ENCODE peak calls at places on chromosome 13, in five cellular contexts. Y is HEK293T, T is H1, L is GM12878, D is HepG2. O is an unnamed sample.

GRCh38 chr13:24626449-24626848 is 53.8 kb upstream of the ATP12A start:
- DNase-seq in Y (no peak), T (no peak), L (no peak), D (no peak), O (no peak)

GRCh38 chr13:43786472-43786765 is 353 bp downstream of the ENOX1 start:
- DNase-seq in Y (no peak), T (no peak), L (no peak), D (no peak), O (no peak)

GRCh38 chr13:66312312-66313087 is 917.6 kb downstream of the PCDH9 start:
- DNase-seq in Y (no peak), T (no peak), L (no peak), D (peak), O (no peak)

GRCh38 chr13:73200432-73200831 is 141.6 kb downstream of the KLF5 start:
- DNase-seq in Y (no peak), T (no peak), L (no peak), D (no peak), O (no peak)

GRCh38 chr13:99687728-99688397 is 186.6 kb downstream of the TM9SF2 start:
- DNase-seq in Y (no peak), T (peak), L (no peak), D (no peak), O (peak)

GRCh38 chr13:105597573-105597972 is 937.9 kb downstream of the EFNB2 start:
- DNase-seq in Y (no peak), T (no peak), L (no peak), D (no peak), O (no peak)

GRCh38 chr13:88345171-88345847 is 674.1 kb downstream of the SLITRK5 start:
- DNase-seq in Y (no peak), T (no peak), L (no peak), D (no peak), O (no peak)

GRCh38 chr13:22801402-22802003 is 379.3 kb upstream of the SGCG start:
- DNase-seq in Y (no peak), T (no peak), L (no peak), D (peak), O (no peak)

GRCh38 chr13:28333204-28333900 is 161.6 kb downstream of the FLT1 start:
- DNase-seq in Y (no peak), T (no peak), L (no peak), D (no peak), O (no peak)

GRCh38 chr13:48492123-48493075 is 40.5 kb downstream of the RCBTB2 start:
- DNase-seq in Y (no peak), T (no peak), L (peak), D (no peak), O (no peak)

GRCh38 chr13:26220575-26220974 is 1.5 kb downstream of the RNF6 start:
- DNase-seq in Y (no peak), T (no peak), L (no peak), D (no peak), O (no peak)

GRCh38 chr13:56752630-56753029 is 388.1 kb upstream of the PRR20A start:
- DNase-seq in Y (no peak), T (no peak), L (no peak), D (no peak), O (no peak)

GRCh38 chr13:20528451-20528850 is 2.8 kb upstream of the CRYL1 start:
- DNase-seq in Y (no peak), T (no peak), L (peak), D (no peak), O (no peak)

GRCh38 chr13:31067416-31068118 is 94.1 kb downstream of the HSPH1 start:
- DNase-seq in Y (no peak), T (no peak), L (no peak), D (no peak), O (no peak)

GRCh38 chr13:30464496-30465351 is 1.0 kb downstream of the HMGB1 start:
- DNase-seq in Y (peak), T (no peak), L (no peak), D (peak), O (no peak)

GRCh38 chr13:95948646-95949045 is 104.6 kb downstream of the UGGT2 start:
- DNase-seq in Y (no peak), T (no peak), L (no peak), D (no peak), O (no peak)

GRCh38 chr13:99008577-99008976 is 30.7 kb upstream of the DOCK9 start:
- DNase-seq in Y (no peak), T (no peak), L (no peak), D (no peak), O (no peak)

GRCh38 chr13:95541308-95541707 is 11.2 kb upstream of the CLDN10 start:
- DNase-seq in Y (no peak), T (no peak), L (no peak), D (no peak), O (no peak)

GRCh38 chr13:74134226-74134776 is at the start of gene KLF12:
- DNase-seq in Y (peak), T (peak), L (peak), D (peak), O (peak)

GRCh38 chr13:33172400-33172799 is 113.2 kb downstream of the STARD13 start:
- DNase-seq in Y (no peak), T (no peak), L (no peak), D (no peak), O (no peak)

GRCh38 chr13:20387441-20387971 is 138.2 kb downstream of the CRYL1 start:
- DNase-seq in Y (no peak), T (no peak), L (no peak), D (no peak), O (no peak)

GRCh38 chr13:76683168-76683567 is 203.0 kb downstream of the KCTD12 start:
- DNase-seq in Y (no peak), T (no peak), L (no peak), D (no peak), O (no peak)

GRCh38 chr13:36436811-36437210 is 4.5 kb downstream of the CCNA1 start:
- DNase-seq in Y (no peak), T (no peak), L (no peak), D (no peak), O (no peak)

GRCh38 chr13:76637651-76638111 is 248.5 kb downstream of the KCTD12 start:
- DNase-seq in Y (no peak), T (no peak), L (no peak), D (no peak), O (no peak)

GRCh38 chr13:78603240-78603947 is at the start of gene POU4F1:
- DNase-seq in Y (peak), T (no peak), L (peak), D (peak), O (no peak)

GRCh38 chr13:95784891-95785290 is 108.0 kb downstream of the DNAJC3 start:
- DNase-seq in Y (no peak), T (no peak), L (no peak), D (no peak), O (no peak)

GRCh38 chr13:44155422-44156293 is 218.0 kb upstream of the SERP2 start:
- DNase-seq in Y (peak), T (no peak), L (no peak), D (no peak), O (no peak)

GRCh38 chr13:22173605-22174004 is 502.7 kb downstream of the FGF9 start:
- DNase-seq in Y (no peak), T (no peak), L (no peak), D (no peak), O (no peak)

GRCh38 chr13:89883893-89884448 is 1463.5 kb upstream of the MIR17HG start:
- DNase-seq in Y (no peak), T (no peak), L (no peak), D (no peak), O (no peak)

DNA sequence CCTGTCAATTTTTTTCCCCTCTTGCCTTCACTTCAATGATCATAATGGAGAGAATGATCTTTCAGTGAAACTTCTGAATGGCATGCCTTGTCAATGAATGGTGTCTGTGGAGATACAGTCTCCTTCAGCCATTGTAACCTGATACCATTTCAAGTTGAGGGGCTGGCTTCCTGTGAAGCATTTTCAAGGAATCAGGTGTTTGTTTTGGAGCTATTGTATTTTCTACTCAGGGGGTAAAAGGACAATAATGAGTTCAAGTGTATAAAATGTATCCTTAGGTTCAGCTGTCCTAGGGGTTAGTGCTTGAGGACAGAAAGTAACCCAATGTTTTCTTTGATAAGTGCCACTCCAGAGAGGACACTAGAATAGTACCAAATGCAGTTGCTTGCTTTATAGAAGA is 23.8 kb upstream of the CBY2 start:
- DNase-seq in Y (no peak), T (no peak), L (no peak), D (no peak), O (peak)
- TF ChIP-seq SUZ12 in Y (no peak), T (no peak), L (no peak), D (no peak), O (no peak)

GRCh38 chr13:109843695-109844094 is 57.3 kb upstream of the IRS2 start:
- DNase-seq in Y (no peak), T (no peak), L (no peak), D (no peak), O (no peak)

GRCh38 chr13:109840893-109841287 is 54.5 kb upstream of the IRS2 start:
- DNase-seq in Y (no peak), T (no peak), L (no peak), D (no peak), O (no peak)

GRCh38 chr13:109842521-109842920 is 56.1 kb upstream of the IRS2 start:
- DNase-seq in Y (no peak), T (no peak), L (no peak), D (no peak), O (no peak)

GRCh38 chr13:109846185-109846584 is 59.8 kb upstream of the IRS2 start:
- DNase-seq in Y (no peak), T (no peak), L (no peak), D (no peak), O (no peak)

GRCh38 chr13:109844396-109844795 is 58.0 kb upstream of the IRS2 start:
- DNase-seq in Y (no peak), T (no peak), L (no peak), D (no peak), O (no peak)
- TF ChIP-seq SUZ12 in Y (no peak), T (no peak), L (no peak), D (no peak), O (no peak)

DNA sequence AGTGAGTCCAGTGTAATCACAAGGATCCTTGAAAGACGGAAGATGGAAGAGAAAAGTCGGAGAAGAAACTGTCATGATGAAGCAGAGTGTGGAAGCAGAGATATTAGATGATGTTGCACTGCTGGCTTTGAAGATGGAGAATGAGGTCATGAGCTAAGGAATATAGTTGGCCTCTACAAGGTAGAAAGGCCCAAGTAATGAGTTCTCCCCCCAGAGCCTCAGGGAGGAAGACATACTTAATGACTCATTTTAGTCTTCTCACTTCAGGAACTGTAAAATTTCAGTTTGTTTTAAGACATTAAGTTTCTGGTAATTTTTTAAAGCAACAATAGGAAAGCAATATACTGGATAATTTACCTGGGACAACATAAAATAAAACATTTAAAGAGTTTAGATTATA is 1331.5 kb upstream of the PCDH20 start:
- DNase-seq in Y (no peak), T (no peak), L (no peak), D (no peak), O (no peak)
- TF ChIP-seq SUZ12 in Y (no peak), T (no peak), L (no peak), D (no peak), O (no peak)

GRCh38 chr13:97124237-97124636 is 97.9 kb upstream of the MBNL2 start:
- DNase-seq in Y (no peak), T (no peak), L (no peak), D (no peak), O (no peak)

GRCh38 chr13:97127842-97128241 is 94.3 kb upstream of the MBNL2 start:
- DNase-seq in Y (no peak), T (no peak), L (no peak), D (peak), O (no peak)

GRCh38 chr13:97122381-97122996 is 99.6 kb upstream of the MBNL2 start:
- DNase-seq in Y (no peak), T (no peak), L (no peak), D (no peak), O (no peak)

GRCh38 chr13:97125051-97125809 is 96.9 kb upstream of the MBNL2 start:
- DNase-seq in Y (peak), T (no peak), L (peak), D (peak), O (no peak)

GRCh38 chr13:97125810-97126738 is 96.1 kb upstream of the MBNL2 start:
- DNase-seq in Y (peak), T (no peak), L (peak), D (no peak), O (no peak)
- TF ChIP-seq SUZ12 in Y (no peak), T (no peak), L (no peak), D (no peak), O (no peak)

O was measured in NT2/D1.